ENCODE peak calls at places on chromosomes 2 and 18, in seven cellular contexts. I is fibroblast of the aortic adventitia; S is left ventricle myocardium inferior; U is CD8-positive, alpha-beta T cell; Q is Calu3; R is lower lobe of right lung; M is OCI-LY7. O is an unnamed sample.

GRCh38 chr2:96916156-96917007 is 46.5 kb upstream of the SEMA4C start:
- DNase-seq in M (no peak), I (no peak), S (no peak), U (no peak), R (no peak), Q (no peak), O (no peak)

GRCh38 chr2:69118609-69119008 is 105.6 kb downstream of the ANTXR1 start:
- DNase-seq in R (no peak), S (no peak), U (no peak), Q (no peak), I (peak; percentile 82), M (no peak), O (no peak)

GRCh38 chr2:39538713-39539112 is 101.6 kb upstream of the MAP4K3 start:
- DNase-seq in I (no peak), R (no peak), S (no peak), Q (no peak), U (no peak), M (no peak), O (no peak)

GRCh38 chr18:67513285-67513684 is 3.2 kb downstream of the DSEL start:
- DNase-seq in M (no peak), Q (no peak), R (no peak), S (no peak), U (no peak), I (peak; percentile 36), O (no peak)

GRCh38 chr2:12033494-12033893 is 287.1 kb downstream of the LPIN1 start:
- DNase-seq in U (no peak), I (no peak), M (no peak), Q (no peak), S (no peak), R (no peak), O (no peak)

GRCh38 chr2:231600619-231601355 is 8.1 kb downstream of the TEX44 start:
- DNase-seq in R (no peak), I (no peak), Q (no peak), M (no peak), U (no peak), S (no peak), O (no peak)

GRCh38 chr2:240565267-240566202 is 2.7 kb upstream of the RNPEPL1 start:
- DNase-seq in M (peak; percentile 80), R (peak; percentile 96), Q (peak; percentile 93), S (peak; percentile 76), I (peak; percentile 67), U (peak; percentile 94), O (no peak)

GRCh38 chr2:37635359-37636208 is 35.9 kb downstream of the CDC42EP3 start:
- DNase-seq in U (peak; percentile 75), M (no peak), Q (no peak), I (peak; percentile 73), R (peak; percentile 68), S (no peak), O (no peak)

GRCh38 chr2:96631804-96632435 is 6.2 kb downstream of the KANSL3 start:
- DNase-seq in U (no peak), I (peak; percentile 81), R (no peak), M (no peak), S (no peak), Q (no peak), O (no peak)

GRCh38 chr2:133504566-133505505 is 63.4 kb downstream of the NCKAP5 start:
- DNase-seq in R (peak; percentile 52), M (no peak), Q (peak; percentile 72), U (no peak), I (peak; percentile 80), S (peak; percentile 40), O (no peak)

GRCh38 chr18:63446266-63446665 is 24.0 kb upstream of the VPS4B start:
- DNase-seq in M (no peak), S (no peak), R (no peak), I (no peak), Q (no peak), U (no peak), O (no peak)

GRCh38 chr2:241794250-241794823 is 14.7 kb upstream of the NEU4 start:
- DNase-seq in S (peak; percentile 10), R (peak; percentile 23), U (no peak), M (no peak), Q (no peak), I (no peak), O (no peak)

GRCh38 chr18:459801-460200 is 40.7 kb downstream of the COLEC12 start:
- DNase-seq in R (no peak), U (no peak), S (no peak), M (no peak), Q (no peak), I (peak; percentile 28), O (no peak)

GRCh38 chr2:1907849-1908533 is 163.7 kb upstream of the PXDN start:
- DNase-seq in S (no peak), I (no peak), M (no peak), R (no peak), U (no peak), Q (no peak), O (no peak)

GRCh38 chr18:59268722-59269562 is 4.3 kb downstream of the RAX start:
- DNase-seq in I (no peak), S (peak; percentile 29), Q (peak; percentile 63), R (peak; percentile 62), U (no peak), M (no peak), O (no peak)

GRCh38 chr2:133642831-133643230 is 74.6 kb upstream of the NCKAP5 start:
- DNase-seq in U (no peak), M (no peak), S (no peak), R (no peak), I (peak; percentile 89), Q (no peak), O (no peak)

GRCh38 chr2:117832905-117833613 is 18.6 kb downstream of the DDX18 start:
- DNase-seq in M (no peak), I (peak; percentile 34), Q (no peak), R (no peak), S (no peak), U (no peak), O (no peak)

GRCh38 chr2:185127412-185127811 is 529.1 kb downstream of the ZNF804A start:
- DNase-seq in I (no peak), M (no peak), S (no peak), Q (no peak), R (no peak), U (no peak), O (no peak)

GRCh38 chr2:134379722-134380121 is 125.8 kb downstream of the MGAT5 start:
- DNase-seq in I (no peak), M (no peak), S (no peak), U (no peak), R (no peak), Q (no peak), O (no peak)

GRCh38 chr2:200032895-200033294 is 77.5 kb downstream of the MAIP1 start:
- DNase-seq in R (no peak), I (no peak), Q (no peak), U (no peak), M (no peak), S (no peak), O (no peak)

GRCh38 chr18:73848656-73849055 is 299.0 kb downstream of the FBXO15 start:
- DNase-seq in R (no peak), U (no peak), S (no peak), Q (no peak), M (no peak), I (peak; percentile 90), O (peak; percentile 48)

GRCh38 chr2:64455031-64455332 is 1.0 kb downstream of the LGALSL start:
- DNase-seq in R (no peak), I (no peak), S (no peak), U (no peak), Q (no peak), M (no peak), O (no peak)

GRCh38 chr2:107414376-107414775 is 412.3 kb upstream of the RGPD4 start:
- DNase-seq in S (no peak), U (no peak), I (no peak), Q (no peak), R (no peak), M (no peak), O (no peak)

DNA sequence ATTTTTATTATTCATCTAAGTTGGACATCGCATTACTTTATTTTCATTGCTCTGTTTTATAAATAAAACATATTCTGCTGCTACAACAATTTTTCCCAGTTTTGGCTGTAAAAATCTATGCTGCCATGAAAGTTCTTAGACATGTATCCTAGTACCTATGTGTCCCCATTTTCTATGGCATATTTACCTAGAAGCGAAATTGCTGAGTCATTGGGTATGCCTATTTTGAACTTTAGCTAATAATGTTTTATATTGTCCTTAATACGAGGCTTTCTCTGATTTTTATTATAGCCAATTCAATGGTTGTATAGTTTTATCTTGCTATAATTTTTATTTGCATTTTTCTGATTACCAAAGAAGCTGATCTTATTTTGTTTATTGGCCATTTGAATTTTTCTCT is 110.5 kb upstream of the DPP10 start:
- DNase-seq in I (no peak), Q (no peak), M (no peak), R (no peak), U (no peak), S (no peak), O (no peak)
- TF ChIP-seq CTCF in I (no peak), Q (no peak), M (no peak), R (no peak), U (no peak), S (no peak), O (no peak)

GRCh38 chr2:60554649-60555065 is 1.2 kb upstream of the BCL11A start:
- DNase-seq in U (no peak), S (no peak), M (no peak), Q (no peak), I (no peak), R (no peak), O (no peak)
- TF ChIP-seq CTCF in U (no peak), S (no peak), M (no peak), Q (no peak), I (no peak), R (no peak), O (no peak)

DNA sequence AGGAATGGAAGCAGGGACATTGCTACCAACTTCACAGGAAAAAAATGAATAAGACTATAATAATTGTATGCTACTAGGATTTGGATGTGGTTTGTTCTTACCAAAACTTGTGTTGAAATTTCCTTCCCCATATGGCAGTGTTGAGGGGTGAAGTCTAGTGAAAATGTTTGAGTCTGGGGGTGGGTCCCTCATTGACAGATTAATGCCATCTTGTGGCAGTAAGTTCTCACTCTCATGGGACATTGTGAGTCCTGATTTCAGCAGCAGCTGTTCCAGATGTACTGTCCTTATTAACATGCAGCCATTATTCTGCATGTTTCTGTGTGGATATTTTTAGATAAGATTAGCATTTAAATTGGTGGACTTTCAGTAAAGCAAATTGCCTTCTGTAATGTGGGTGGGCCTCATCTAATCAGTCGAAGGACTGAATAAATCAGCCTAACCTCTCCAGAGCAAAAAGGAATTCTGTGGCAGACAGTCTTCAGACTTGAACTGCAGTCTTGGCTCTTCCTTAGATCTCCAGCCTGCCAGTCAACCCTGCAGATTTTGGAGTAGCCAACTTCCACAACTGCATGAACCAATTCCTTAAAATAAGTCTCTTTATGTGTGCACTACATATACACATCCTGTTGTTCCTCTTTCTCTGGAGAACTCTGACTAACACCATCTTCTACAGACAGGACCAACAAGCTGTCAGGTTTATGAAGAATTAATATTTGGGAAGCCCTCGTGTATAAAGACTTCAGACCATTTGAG is 138.6 kb upstream of the ZNF516 start:
- DNase-seq in I (no peak), U (no peak), Q (no peak), S (no peak), R (no peak), M (no peak), O (no peak)
- TF ChIP-seq CTCF in I (no peak), U (no peak), Q (no peak), S (no peak), R (no peak), M (peak; percentile 10), O (no peak)

GRCh38 chr18:44870631-44871502 is 190.2 kb downstream of the SETBP1 start:
- DNase-seq in R (no peak), U (no peak), M (no peak), I (no peak), S (no peak), Q (no peak), O (no peak)
- TF ChIP-seq CTCF in R (no peak), U (no peak), M (no peak), I (no peak), S (no peak), Q (no peak), O (no peak)